ENCODE peak calls at places on chromosomes 1 and 21, in seven cellular contexts. T, L, H, V, M, N and I are unnamed samples.

GRCh38 chr1:170556910-170557309 is 24.9 kb downstream of the GORAB start:
- DNase-seq in T (no peak), L (no peak), H (no peak), V (no peak), M (no peak), N (no peak), I (no peak)

GRCh38 chr1:244969355-244970235 is 105.3 kb upstream of the HNRNPU start:
- DNase-seq in T (peak; percentile 98), L (peak; percentile 70), H (peak; percentile 88), V (peak; percentile 69), M (peak; percentile 77), N (peak; percentile 29), I (peak; percentile 85)

GRCh38 chr1:215277537-215277936 is 195.0 kb downstream of the KCNK2 start:
- DNase-seq in T (no peak), L (no peak), H (no peak), V (no peak), M (no peak), N (peak; percentile 59), I (no peak)

GRCh38 chr1:77539510-77540142 is 142.8 kb downstream of the ZZZ3 start:
- DNase-seq in T (no peak), L (no peak), H (peak; percentile 42), V (peak; percentile 18), M (no peak), N (peak; percentile 49), I (no peak)

GRCh38 chr1:115671176-115672062 is 29.6 kb downstream of the VANGL1 start:
- DNase-seq in T (no peak), L (peak; percentile 34), H (no peak), V (no peak), M (no peak), N (no peak), I (no peak)

GRCh38 chr1:55076356-55076755 is 37.0 kb downstream of the PCSK9 start:
- DNase-seq in T (no peak), L (no peak), H (no peak), V (no peak), M (no peak), N (no peak), I (no peak)

GRCh38 chr1:29527314-29528004 is 291.1 kb downstream of the PTPRU start:
- DNase-seq in T (no peak), L (no peak), H (peak; percentile 21), V (no peak), M (no peak), N (no peak), I (no peak)

GRCh38 chr1:20770314-20771087 is 16.6 kb downstream of the HP1BP3 start:
- DNase-seq in T (no peak), L (no peak), H (no peak), V (no peak), M (no peak), N (no peak), I (no peak)

GRCh38 chr1:145795257-145795881 is 28.5 kb downstream of the RNF115 start:
- DNase-seq in T (no peak), L (no peak), H (no peak), V (no peak), M (no peak), N (no peak), I (no peak)

GRCh38 chr1:116825400-116825734 is 71.1 kb downstream of the CD2 start:
- DNase-seq in T (no peak), L (no peak), H (no peak), V (no peak), M (no peak), N (no peak), I (no peak)

GRCh38 chr1:185957441-185958363 is 223.5 kb downstream of the HMCN1 start:
- DNase-seq in T (no peak), L (no peak), H (no peak), V (no peak), M (no peak), N (no peak), I (no peak)

GRCh38 chr21:45906196-45906805 is 75.3 kb upstream of the COL6A1 start:
- DNase-seq in T (no peak), L (no peak), H (no peak), V (no peak), M (no peak), N (no peak), I (no peak)

GRCh38 chr1:245475961-245476522 is 321.3 kb downstream of the KIF26B start:
- DNase-seq in T (no peak), L (no peak), H (no peak), V (no peak), M (no peak), N (no peak), I (no peak)

GRCh38 chr1:78141522-78142231 is 95.9 kb downstream of the GIPC2 start:
- DNase-seq in T (no peak), L (no peak), H (no peak), V (peak; percentile 49), M (no peak), N (no peak), I (no peak)

GRCh38 chr1:202251424-202252256 is 58.0 kb downstream of the LGR6 start:
- DNase-seq in T (no peak), L (no peak), H (no peak), V (no peak), M (no peak), N (no peak), I (no peak)

GRCh38 chr1:236204043-236204442 is 61.7 kb downstream of the GPR137B start:
- DNase-seq in T (no peak), L (no peak), H (no peak), V (no peak), M (no peak), N (no peak), I (no peak)

GRCh38 chr1:83900530-83900929 is 98.4 kb downstream of the TTLL7 start:
- DNase-seq in T (no peak), L (no peak), H (no peak), V (no peak), M (no peak), N (no peak), I (no peak)

GRCh38 chr1:16208270-16208987 is 4.0 kb downstream of the ARHGEF19 start:
- DNase-seq in T (no peak), L (no peak), H (no peak), V (no peak), M (no peak), N (no peak), I (no peak)

GRCh38 chr1:237042892-237043576 is 1.1 kb downstream of the RYR2 start:
- DNase-seq in T (no peak), L (no peak), H (peak; percentile 67), V (no peak), M (no peak), N (no peak), I (no peak)

GRCh38 chr1:56788102-56788501 is 31.1 kb downstream of the FYB2 start:
- DNase-seq in T (no peak), L (no peak), H (no peak), V (no peak), M (no peak), N (no peak), I (no peak)

GRCh38 chr1:23742670-23743286 is 493 bp upstream of the ELOA start:
- DNase-seq in T (peak; percentile 32), L (no peak), H (no peak), V (no peak), M (no peak), N (no peak), I (no peak)

GRCh38 chr1:111516008-111516535 is 12.6 kb upstream of the ADORA3 start:
- DNase-seq in T (peak; percentile 29), L (no peak), H (peak; percentile 21), V (no peak), M (no peak), N (no peak), I (peak; percentile 85)

GRCh38 chr1:163632269-163632668 is 310.5 kb downstream of the NUF2 start:
- DNase-seq in T (no peak), L (no peak), H (no peak), V (no peak), M (no peak), N (no peak), I (no peak)

GRCh38 chr1:221987860-221988520 is 246.1 kb upstream of the DUSP10 start:
- DNase-seq in T (no peak), L (peak; percentile 80), H (no peak), V (no peak), M (no peak), N (peak; percentile 73), I (no peak)

GRCh38 chr1:100545855-100546254 is 7.9 kb downstream of the GPR88 start:
- DNase-seq in T (no peak), L (no peak), H (no peak), V (no peak), M (no peak), N (no peak), I (no peak)

GRCh38 chr1:176033474-176033873 is 173.6 kb downstream of the COP1 start:
- DNase-seq in T (no peak), L (no peak), H (no peak), V (no peak), M (no peak), N (no peak), I (no peak)

GRCh38 chr1:40562185-40562584 is 30.7 kb downstream of the ZNF684 start:
- DNase-seq in T (no peak), L (no peak), H (no peak), V (no peak), M (no peak), N (no peak), I (no peak)

GRCh38 chr1:31786366-31787060 is 22.4 kb upstream of the ADGRB2 start:
- DNase-seq in T (no peak), L (no peak), H (no peak), V (no peak), M (no peak), N (no peak), I (no peak)

GRCh38 chr21:46562472-46562871 is 42.4 kb downstream of the S100B start:
- DNase-seq in T (no peak), L (no peak), H (no peak), V (no peak), M (no peak), N (no peak), I (peak; percentile 40)

GRCh38 chr1:38266197-38266520 is 219.6 kb upstream of the POU3F1 start:
- DNase-seq in T (no peak), L (no peak), H (no peak), V (no peak), M (no peak), N (no peak), I (no peak)

GRCh38 chr21:41972511-41973205 is 18.8 kb upstream of the C2CD2 start:
- DNase-seq in T (no peak), L (no peak), H (no peak), V (no peak), M (no peak), N (no peak), I (peak; percentile 34)

GRCh38 chr1:219544163-219544846 is 68.6 kb downstream of the ZC3H11B start:
- DNase-seq in T (no peak), L (no peak), H (no peak), V (no peak), M (no peak), N (no peak), I (no peak)

GRCh38 chr1:163758977-163759670 is 437.4 kb downstream of the NUF2 start:
- DNase-seq in T (no peak), L (no peak), H (no peak), V (no peak), M (no peak), N (no peak), I (no peak)

GRCh38 chr1:152511596-152511995 is 993 bp downstream of the LCE5A start:
- DNase-seq in T (no peak), L (no peak), H (no peak), V (no peak), M (no peak), N (no peak), I (no peak)

GRCh38 chr1:185917646-185918045 is 183.5 kb downstream of the HMCN1 start:
- DNase-seq in T (peak; percentile 29), L (peak; percentile 30), H (peak; percentile 56), V (peak; percentile 47), M (no peak), N (peak; percentile 20), I (no peak)

GRCh38 chr1:10508511-10508951 is 33.8 kb downstream of the PEX14 start:
- DNase-seq in T (no peak), L (no peak), H (peak; percentile 69), V (no peak), M (no peak), N (no peak), I (no peak)

GRCh38 chr1:159341736-159342135 is 39.6 kb downstream of the FCER1A start:
- DNase-seq in T (no peak), L (no peak), H (no peak), V (no peak), M (no peak), N (no peak), I (no peak)

GRCh38 chr1:107246775-107247345 is 106.0 kb downstream of the NTNG1 start:
- DNase-seq in T (no peak), L (no peak), H (no peak), V (no peak), M (no peak), N (no peak), I (no peak)